ENCODE peak calls at places on chromosomes 7 and 10, in four cellular contexts. E, U, K and T are unnamed samples.

GRCh38 chr10:109899578-109900355 is 23.5 kb downstream of the XPNPEP1 start:
- DNase-seq in K (no peak), E (no peak), U (no peak), T (no peak)

GRCh38 chr10:97754726-97755125 is 17.1 kb downstream of the SFRP5 start:
- DNase-seq in E (no peak), U (no peak), K (no peak), T (no peak)

GRCh38 chr10:56487746-56488145 is 126.7 kb upstream of the ZWINT start:
- DNase-seq in E (no peak), U (no peak), K (no peak), T (no peak)

GRCh38 chr7:36393826-36394225 is 4.2 kb downstream of the ANLN start:
- DNase-seq in U (no peak), E (no peak), K (peak), T (no peak)

GRCh38 chr7:151101621-151102396 is 15.5 kb downstream of the AGAP3 start:
- DNase-seq in E (no peak), U (no peak), K (no peak), T (no peak)

GRCh38 chr10:91702586-91703088 is 69.8 kb upstream of the PPP1R3C start:
- DNase-seq in K (no peak), E (no peak), U (no peak), T (no peak)

GRCh38 chr7:80807166-80807900 is 111.5 kb downstream of the SEMA3C start:
- DNase-seq in U (no peak), E (no peak), K (no peak), T (no peak)

GRCh38 chr7:14751461-14751860 is 151.1 kb downstream of the DGKB start:
- DNase-seq in E (no peak), K (no peak), U (no peak), T (no peak)

GRCh38 chr7:30707391-30708351 is 25.4 kb upstream of the CRHR2 start:
- DNase-seq in E (no peak), K (no peak), U (no peak), T (no peak)

GRCh38 chr7:29330136-29330535 is 135.6 kb downstream of the CHN2 start:
- DNase-seq in K (peak), U (no peak), E (no peak), T (no peak)

GRCh38 chr10:121033371-121033770 is 182.2 kb downstream of the WDR11 start:
- DNase-seq in K (no peak), U (no peak), E (no peak), T (no peak)

GRCh38 chr10:75043256-75044121 is 68.0 kb upstream of the SAMD8 start:
- DNase-seq in K (no peak), E (no peak), U (no peak), T (peak)

GRCh38 chr7:129825554-129826267 is 127.0 kb downstream of the UBE2H start:
- DNase-seq in E (no peak), U (no peak), K (peak), T (peak)

GRCh38 chr10:77925795-77926565 is 575 bp downstream of the DLG5 start:
- DNase-seq in U (no peak), K (no peak), E (no peak), T (peak)

GRCh38 chr10:77922551-77923179 is 3.9 kb downstream of the DLG5 start:
- DNase-seq in E (no peak), K (no peak), U (no peak), T (no peak)

GRCh38 chr10:77927343-77928256 is 1.0 kb upstream of the DLG5 start:
- DNase-seq in K (no peak), E (no peak), U (no peak), T (no peak)

GRCh38 chr10:77925410-77925794 is 1.2 kb downstream of the DLG5 start:
- DNase-seq in E (no peak), U (no peak), K (no peak), T (peak)

GRCh38 chr10:77926566-77927342 is at the start of gene DLG5:
- DNase-seq in U (no peak), K (no peak), E (no peak), T (peak)
- TF ChIP-seq TCF12 in U (no peak), K (no peak), E (no peak), T (no peak)

GRCh38 chr10:3407208-3407607 is 234.6 kb upstream of the PITRM1 start:
- DNase-seq in K (no peak), E (no peak), U (no peak), T (no peak)

GRCh38 chr10:3411044-3411443 is 238.5 kb upstream of the PITRM1 start:
- DNase-seq in U (no peak), K (no peak), E (no peak), T (no peak)

GRCh38 chr10:3409928-3410327 is 237.3 kb upstream of the PITRM1 start:
- DNase-seq in U (no peak), K (no peak), E (no peak), T (no peak)

GRCh38 chr10:3406556-3406955 is 234.0 kb upstream of the PITRM1 start:
- DNase-seq in K (no peak), E (no peak), U (no peak), T (no peak)

GRCh38 chr10:3408603-3409365 is 236.2 kb upstream of the PITRM1 start:
- DNase-seq in K (no peak), U (no peak), E (no peak), T (no peak)
- TF ChIP-seq SIN3A in K (no peak), U (no peak), E (no peak), T (no peak)

DNA sequence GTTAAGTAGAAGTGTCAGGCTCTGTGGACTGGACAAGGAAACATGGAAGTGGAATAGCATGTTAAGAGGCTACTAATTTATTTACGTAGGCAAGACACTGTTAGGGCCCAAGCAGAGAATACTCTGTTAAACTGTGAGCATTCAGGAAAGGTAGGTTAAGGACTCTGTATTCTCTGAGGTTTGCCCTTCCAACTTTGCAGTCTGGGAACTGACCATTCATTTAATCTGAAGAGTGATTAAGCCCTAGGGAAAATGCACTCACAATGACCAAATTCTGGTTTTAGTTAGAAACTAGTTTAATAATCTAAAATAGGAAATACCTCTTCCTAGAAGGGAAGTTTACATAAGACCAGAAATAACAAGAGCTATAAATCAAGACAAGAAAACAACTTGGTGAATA is 266.6 kb downstream of the SUGCT start:
- DNase-seq in U (no peak), E (no peak), K (no peak), T (no peak)
- TF ChIP-seq TCF12 in U (no peak), E (no peak), K (no peak), T (no peak)

DNA sequence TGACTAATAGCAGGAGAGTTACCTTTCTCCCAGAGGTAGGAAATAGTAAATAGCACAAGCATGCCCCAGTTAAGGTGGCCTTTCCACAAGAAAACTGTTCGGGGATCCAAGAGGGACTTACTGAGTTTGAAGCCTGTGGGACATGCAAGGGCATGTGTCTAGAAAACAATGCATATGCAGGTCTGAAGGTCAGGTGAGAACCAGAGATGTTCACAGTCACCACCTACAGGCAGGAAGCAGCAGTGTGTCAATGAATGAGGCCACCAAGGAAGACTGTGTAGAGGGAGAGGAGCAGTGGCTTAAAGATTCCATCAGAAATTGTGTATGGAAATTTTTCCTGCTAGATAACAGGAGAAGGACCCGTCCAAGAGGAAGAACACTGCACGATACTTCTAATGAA is 66.0 kb downstream of the CALD1 start:
- DNase-seq in E (peak), U (no peak), K (peak), T (no peak)
- TF ChIP-seq SIN3A in E (no peak), U (no peak), K (no peak), T (no peak)

GRCh38 chr10:68938117-68938516 is 17.9 kb upstream of the DDX21 start:
- DNase-seq in U (no peak), K (no peak), E (no peak), T (no peak)
- TF ChIP-seq TCF12 in U (no peak), K (no peak), E (no peak), T (no peak)

GRCh38 chr7:66696774-66697191 is 43.8 kb upstream of the RABGEF1 start:
- DNase-seq in E (no peak), U (no peak), K (peak), T (peak)

GRCh38 chr7:66700633-66701131 is 39.9 kb upstream of the RABGEF1 start:
- DNase-seq in E (no peak), U (no peak), K (no peak), T (no peak)

GRCh38 chr7:66699998-66700397 is 40.5 kb upstream of the RABGEF1 start:
- DNase-seq in K (no peak), U (no peak), E (no peak), T (no peak)

GRCh38 chr7:66698652-66699205 is 41.8 kb upstream of the RABGEF1 start:
- DNase-seq in U (no peak), K (no peak), E (no peak), T (peak)

DNA sequence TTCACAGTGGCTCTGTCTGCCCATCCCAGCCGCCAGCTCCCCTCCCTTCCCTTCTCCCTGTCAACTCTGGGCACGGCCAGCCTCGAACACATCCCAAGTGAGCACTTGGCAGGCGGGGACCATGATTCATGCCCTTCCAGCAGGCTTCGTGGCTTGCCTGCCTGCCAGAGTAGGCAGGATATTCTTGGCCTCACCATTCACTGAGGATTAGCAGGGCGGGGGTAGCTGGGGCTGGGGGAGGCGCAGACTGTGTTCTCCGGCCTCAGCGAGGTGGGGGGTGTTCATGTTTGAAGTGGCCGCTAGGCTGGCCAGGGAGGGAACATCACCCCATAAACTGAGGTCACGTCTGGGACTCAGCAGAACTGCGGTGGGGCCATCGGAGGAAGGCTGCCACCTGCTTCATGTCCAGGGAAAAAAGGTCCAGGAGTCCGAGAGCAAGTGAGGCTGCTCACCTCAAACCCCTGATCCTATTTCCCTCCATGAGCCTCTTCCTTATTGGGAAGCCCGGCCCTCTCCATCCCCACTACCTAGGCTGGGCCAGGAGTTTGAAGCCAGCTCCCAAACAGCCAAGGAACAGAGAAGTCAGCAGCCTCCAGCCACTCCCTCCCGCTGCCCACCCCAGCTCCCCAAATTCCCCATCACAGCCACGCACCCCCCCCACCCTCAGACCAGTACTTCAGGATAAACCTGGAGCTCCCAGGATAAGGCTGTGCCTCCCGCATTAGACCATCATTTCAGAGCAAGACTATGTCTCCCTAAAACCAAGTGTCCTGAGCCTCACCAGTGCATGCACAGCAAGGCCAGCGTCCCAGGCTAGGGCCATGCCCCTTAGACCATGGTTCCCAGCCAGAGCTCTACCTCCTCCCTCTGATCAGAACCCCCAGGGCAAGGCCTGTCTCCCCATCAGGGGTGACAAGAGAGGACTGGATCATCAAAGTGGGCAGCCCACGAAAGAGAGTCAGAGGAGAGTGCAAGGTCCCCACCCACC is 42.8 kb upstream of the RABGEF1 start:
- DNase-seq in E (no peak), K (peak), U (no peak), T (peak)
- TF ChIP-seq SIN3A in E (no peak), K (no peak), U (no peak), T (peak)

GRCh38 chr10:32459072-32459703 is 13.2 kb downstream of the CCDC7 start:
- DNase-seq in U (no peak), K (no peak), E (no peak), T (no peak)

GRCh38 chr10:32454148-32454547 is 8.2 kb downstream of the CCDC7 start:
- DNase-seq in E (no peak), K (no peak), U (no peak), T (no peak)
- TF ChIP-seq TCF12 in E (no peak), K (no peak), U (no peak), T (no peak)

GRCh38 chr10:113846036-113846435 is 7.8 kb downstream of the DCLRE1A start:
- DNase-seq in E (no peak), U (no peak), K (no peak), T (no peak)

GRCh38 chr10:113842171-113842570 is 11.7 kb downstream of the DCLRE1A start:
- DNase-seq in K (no peak), U (no peak), E (no peak), T (no peak)

GRCh38 chr10:113849946-113850345 is 3.9 kb downstream of the DCLRE1A start:
- DNase-seq in E (no peak), K (no peak), U (no peak), T (no peak)

GRCh38 chr10:113849140-113849803 is 4.6 kb downstream of the DCLRE1A start:
- DNase-seq in K (no peak), E (no peak), U (no peak), T (no peak)

GRCh38 chr10:113844091-113844490 is 9.8 kb downstream of the DCLRE1A start:
- DNase-seq in K (no peak), E (no peak), U (no peak), T (no peak)
- TF ChIP-seq SIN3A in K (no peak), E (no peak), U (no peak), T (no peak)